ENCODE peak calls at places on chromosomes 16 and 17, in eight cellular contexts. X is T-helper 2 cell; Y is naive thymus-derived CD4-positive, alpha-beta T cell; Q is T-cell; A is HFFc6; L is T-helper 1 cell; J is NCI-H524 treated with DMSO at 0.1 percent for 48 hours; H is BJ. G is an unnamed sample.
A peak's percentile ranks its signal among the peaks of the same experiment; 100 is the strongest.

GRCh38 chr17:60284709-60285108 is 107.2 kb downstream of the USP32 start:
- DNase-seq in X (no peak), Y (no peak), Q (no peak), A (no peak), L (no peak), J (no peak), H (no peak), G (no peak)

GRCh38 chr17:34110315-34110714 is 144.8 kb upstream of the CCL2 start:
- DNase-seq in X (no peak), Y (no peak), Q (no peak), A (no peak), L (no peak), J (peak; percentile 57), H (no peak), G (no peak)

GRCh38 chr17:76261421-76262215 is 3.5 kb upstream of the UBALD2 start:
- DNase-seq in X (no peak), Y (no peak), Q (no peak), A (no peak), L (no peak), J (no peak), H (no peak), G (peak; percentile 52)

GRCh38 chr17:35286120-35286781 is 43.4 kb downstream of the SLFN5 start:
- DNase-seq in X (no peak), Y (no peak), Q (peak; percentile 16), A (peak; percentile 2), L (peak; percentile 5), J (no peak), H (no peak), G (no peak)

GRCh38 chr16:80330803-80331202 is 210.0 kb upstream of the DYNLRB2 start:
- DNase-seq in X (no peak), Y (no peak), Q (no peak), A (no peak), L (no peak), J (no peak), H (no peak), G (peak; percentile 37)

GRCh38 chr17:56891751-56892150 is 22.1 kb downstream of the TRIM25 start:
- DNase-seq in X (peak; percentile 12), Y (peak; percentile 39), Q (peak; percentile 58), A (no peak), L (peak; percentile 36), J (no peak), H (no peak), G (no peak)

GRCh38 chr17:58184308-58184985 is 8.1 kb upstream of the EPX start:
- DNase-seq in X (no peak), Y (no peak), Q (no peak), A (peak; percentile 25), L (no peak), J (no peak), H (no peak), G (no peak)

GRCh38 chr16:62034236-62035114 is 1.8 kb downstream of the CDH8 start:
- DNase-seq in X (no peak), Y (no peak), Q (no peak), A (no peak), L (no peak), J (no peak), H (no peak), G (no peak)

GRCh38 chr17:43574348-43574747 is 28.2 kb upstream of the ETV4 start:
- DNase-seq in X (no peak), Y (no peak), Q (no peak), A (no peak), L (no peak), J (no peak), H (no peak), G (peak; percentile 39)

GRCh38 chr17:47246120-47246519 is 7.5 kb upstream of the ITGB3 start:
- DNase-seq in X (no peak), Y (no peak), Q (no peak), A (no peak), L (no peak), J (no peak), H (no peak), G (no peak)

GRCh38 chr17:1083451-1084187 is 86.7 kb downstream of the TIMM22 start:
- DNase-seq in X (no peak), Y (no peak), Q (no peak), A (no peak), L (no peak), J (no peak), H (no peak), G (peak; percentile 38)

GRCh38 chr17:18139949-18140348 is 31.4 kb downstream of the MYO15A start:
- DNase-seq in X (no peak), Y (no peak), Q (no peak), A (peak; percentile 15), L (no peak), J (no peak), H (no peak), G (no peak)

GRCh38 chr16:88995746-88996535 is 18.9 kb upstream of the CBFA2T3 start:
- DNase-seq in X (no peak), Y (no peak), Q (no peak), A (no peak), L (no peak), J (no peak), H (no peak), G (no peak)

GRCh38 chr16:89332248-89333245 is 115.0 kb downstream of the ZNF778 start:
- DNase-seq in X (no peak), Y (no peak), Q (no peak), A (no peak), L (no peak), J (no peak), H (no peak), G (peak; percentile 21)

GRCh38 chr17:27577884-27578717 is 52.9 kb upstream of the LGALS9 start:
- DNase-seq in X (no peak), Y (no peak), Q (no peak), A (no peak), L (no peak), J (no peak), H (no peak), G (no peak)

GRCh38 chr16:86888240-86889044 is 310.1 kb downstream of the FOXL1 start:
- DNase-seq in X (no peak), Y (no peak), Q (no peak), A (no peak), L (no peak), J (no peak), H (no peak), G (no peak)

GRCh38 chr17:80920406-80920805 is 71.2 kb upstream of the CHMP6 start:
- DNase-seq in X (no peak), Y (no peak), Q (no peak), A (no peak), L (no peak), J (no peak), H (no peak), G (no peak)

GRCh38 chr17:39634384-39634871 is 2.5 kb upstream of the STARD3 start:
- DNase-seq in X (peak; percentile 22), Y (no peak), Q (peak; percentile 26), A (peak; percentile 37), L (no peak), J (no peak), H (no peak), G (no peak)

GRCh38 chr17:63332286-63332685 is 113.8 kb downstream of the CYB561 start:
- DNase-seq in X (no peak), Y (no peak), Q (no peak), A (no peak), L (no peak), J (no peak), H (no peak), G (no peak)

GRCh38 chr17:22469941-22470340 is 777.6 kb downstream of the KCNJ18 start:
- DNase-seq in X (no peak), Y (no peak), Q (no peak), A (no peak), L (no peak), J (no peak), H (no peak), G (no peak)

GRCh38 chr16:70391446-70391845 is 44.7 kb downstream of the DDX19A start:
- DNase-seq in X (no peak), Y (no peak), Q (no peak), A (no peak), L (no peak), J (no peak), H (no peak), G (no peak)

G was measured in mucosa of descending colon.